ENCODE peak calls at places on chromosomes 16 and 17, in ten cellular contexts. X is suprapubic skin; I is left lung; Z is CD4-positive, alpha-beta memory T cell; K is IMR-90; B is esophagus squamous epithelium; G is heart left ventricle; Y is adrenal gland; U is Peyer's patch; A is lower lobe of right lung. D is an unnamed sample.

GRCh38 chr17:57114085-57114673 is 29.1 kb downstream of the AKAP1 start:
- DNase-seq in U (peak; percentile 86), A (no peak), K (peak; percentile 6), X (peak; percentile 74), G (no peak), I (no peak), B (no peak), Z (peak; percentile 35), Y (peak; percentile 60), D (no peak)

GRCh38 chr16:66262253-66263167 is 104.0 kb upstream of the CDH5 start:
- DNase-seq in U (no peak), I (peak; percentile 57), B (no peak), Y (no peak), X (no peak), K (peak; percentile 57), G (no peak), Z (no peak), A (no peak), D (no peak)

GRCh38 chr17:51442112-51442865 is 181.9 kb downstream of the UTP18 start:
- DNase-seq in U (no peak), G (no peak), B (no peak), K (no peak), Y (no peak), A (no peak), X (no peak), I (no peak), Z (no peak), D (no peak)

GRCh38 chr16:22787456-22788189 is 26.3 kb upstream of the HS3ST2 start:
- DNase-seq in B (no peak), G (no peak), Z (no peak), X (no peak), K (peak; percentile 2), A (no peak), U (no peak), Y (no peak), I (no peak), D (no peak)

GRCh38 chr17:49409066-49409465 is 5.6 kb downstream of the PHB1 start:
- DNase-seq in I (no peak), A (no peak), Z (no peak), K (no peak), Y (no peak), G (no peak), X (peak; percentile 37), U (no peak), B (no peak), D (no peak)

GRCh38 chr16:68357923-68358322 is 47.1 kb downstream of the PRMT7 start:
- DNase-seq in B (no peak), I (no peak), A (no peak), G (no peak), Z (no peak), X (no peak), Y (peak; percentile 74), K (no peak), U (no peak), D (no peak)

GRCh38 chr17:51000835-51001638 is 119.6 kb downstream of the SPAG9 start:
- DNase-seq in I (no peak), A (no peak), B (no peak), K (peak; percentile 78), G (no peak), Z (peak; percentile 68), U (no peak), Y (peak; percentile 48), X (no peak), D (no peak)

GRCh38 chr17:10815318-10815717 is 11.4 kb upstream of the TMEM238L start:
- DNase-seq in K (no peak), U (peak; percentile 74), Y (no peak), G (no peak), I (no peak), X (no peak), A (no peak), Z (no peak), B (no peak), D (no peak)

GRCh38 chr16:85231959-85232358 is 119.7 kb upstream of the CIBAR2 start:
- DNase-seq in X (no peak), K (no peak), Y (no peak), G (no peak), Z (no peak), U (no peak), A (no peak), B (no peak), I (no peak), D (no peak)

GRCh38 chr16:50386139-50386538 is 17.4 kb upstream of the BRD7 start:
- DNase-seq in A (no peak), G (no peak), Y (no peak), U (no peak), X (no peak), Z (no peak), I (no peak), K (no peak), B (no peak), D (no peak)

GRCh38 chr16:1612320-1613111 is at the start of gene CRAMP1:
- DNase-seq in Y (peak; percentile 34), U (peak; percentile 54), G (peak; percentile 70), I (peak; percentile 36), Z (peak; percentile 15), X (peak; percentile 72), K (no peak), A (no peak), B (no peak), D (no peak)

DNA sequence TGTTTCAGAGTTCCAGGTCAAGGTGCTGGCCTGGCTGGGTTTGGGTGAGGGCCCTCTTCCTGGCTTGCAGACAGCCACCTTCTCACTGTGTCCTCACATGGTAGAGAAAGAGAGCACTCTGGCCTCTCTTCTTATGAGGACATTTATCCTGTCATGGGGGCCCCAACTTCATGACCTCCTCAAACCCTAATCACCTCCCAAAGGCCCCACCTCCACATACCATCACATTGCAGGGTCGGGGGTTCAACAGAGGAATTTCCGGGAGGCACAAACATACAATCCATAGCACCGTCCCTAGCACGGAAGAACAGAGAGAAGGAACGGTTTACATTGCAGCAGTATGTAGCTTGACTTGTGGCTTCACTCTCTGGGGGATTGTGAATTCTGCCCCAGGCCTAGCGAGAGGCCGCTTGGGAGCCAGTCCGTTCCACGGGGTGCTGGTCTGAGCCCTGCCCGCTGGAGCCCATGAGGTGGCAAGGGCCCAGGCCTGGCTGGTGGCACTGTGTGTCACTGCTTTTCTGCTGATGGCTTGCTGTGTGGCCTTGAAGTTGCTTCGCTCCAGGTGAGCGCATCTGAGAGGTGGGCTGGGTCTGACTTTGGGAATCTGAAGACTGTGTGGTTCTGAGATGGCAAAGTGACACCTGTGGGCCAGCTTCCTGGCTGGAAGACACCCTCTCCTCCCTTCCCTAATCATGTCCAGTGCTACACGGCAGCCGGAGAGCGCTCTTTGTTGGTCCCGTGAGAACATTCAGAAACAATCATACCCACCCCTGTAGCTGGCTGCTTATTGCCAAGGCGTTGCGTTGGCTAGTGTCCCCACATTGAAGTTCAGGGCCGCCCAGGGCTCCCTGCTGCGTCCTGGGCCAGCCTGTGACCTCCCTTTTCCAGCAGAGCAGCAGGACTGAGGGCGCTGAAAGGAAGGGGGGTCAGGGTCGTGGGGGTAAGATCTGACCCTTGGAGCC is 98.3 kb downstream of the CMIP start:
- DNase-seq in Z (no peak), B (no peak), X (no peak), K (no peak), Y (peak; percentile 75), A (peak; percentile 36), G (no peak), I (no peak), U (no peak), D (peak; percentile 56)
- H3K27ac ChIP-seq in Z (no peak overlapping the region), B (no peak overlapping the region), X (no peak overlapping the region), K (peak overlapping the region; percentile 67), Y (peak overlapping the region; percentile 28), A (peak overlapping the region; percentile 3), G (no peak overlapping the region), I (peak overlapping the region; percentile 37), U (no peak overlapping the region), D (peak overlapping the region; percentile 24)

GRCh38 chr17:77926967-77927366 is 31.5 kb upstream of the TNRC6C start:
- DNase-seq in B (no peak), K (no peak), X (no peak), U (no peak), I (no peak), Y (no peak), G (no peak), Z (no peak), A (no peak), D (no peak)

GRCh38 chr17:77927777-77928518 is 30.6 kb upstream of the TNRC6C start:
- DNase-seq in X (no peak), A (no peak), I (no peak), Z (no peak), G (no peak), K (no peak), Y (no peak), B (no peak), U (no peak), D (no peak)

GRCh38 chr17:77929180-77929564 is 29.3 kb upstream of the TNRC6C start:
- DNase-seq in A (no peak), Y (no peak), X (no peak), K (no peak), U (no peak), I (no peak), G (no peak), B (no peak), Z (no peak), D (no peak)

GRCh38 chr17:77929871-77930436 is 28.5 kb upstream of the TNRC6C start:
- DNase-seq in K (no peak), U (no peak), Y (no peak), X (no peak), I (no peak), A (no peak), B (no peak), Z (no peak), G (no peak), D (no peak)

DNA sequence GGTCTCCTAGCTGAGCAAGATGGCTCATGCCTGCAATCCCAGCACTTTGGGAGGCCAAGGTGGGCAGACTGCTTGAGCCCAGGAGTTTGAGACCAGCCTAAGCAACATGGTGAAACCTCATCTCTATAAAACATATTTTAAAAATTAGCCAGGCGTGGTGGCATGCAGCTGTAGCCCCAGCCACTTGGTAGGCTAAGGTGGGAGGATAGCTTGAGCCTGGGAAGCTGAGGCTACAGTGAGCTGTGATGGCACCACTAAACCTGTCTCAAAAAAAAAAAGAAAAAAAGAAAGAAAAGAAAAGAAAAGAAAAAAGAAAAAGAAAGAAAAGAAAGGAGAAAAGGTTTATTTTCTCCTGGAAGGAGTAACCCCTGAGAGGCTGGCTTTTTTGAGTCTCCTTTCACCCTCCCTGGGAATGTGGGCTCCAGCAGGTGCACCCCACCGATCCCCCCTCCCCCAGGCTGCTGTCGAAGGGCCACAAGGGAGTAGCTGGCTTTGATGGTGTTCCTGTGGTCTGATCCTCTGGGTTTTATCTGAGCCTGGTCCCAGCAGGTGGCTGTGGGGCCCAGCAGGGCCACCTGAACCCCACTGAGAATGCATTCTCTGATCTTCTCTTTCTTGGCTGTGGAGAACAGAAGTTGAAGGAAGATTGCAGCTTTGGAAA is 29.9 kb upstream of the TNRC6C start:
- DNase-seq in U (no peak), G (no peak), Z (no peak), I (no peak), Y (no peak), A (no peak), K (no peak), X (no peak), B (no peak), D (no peak)
- H3K27me3 ChIP-seq in U (no peaks in the 10 kb centered on the region), G (no peaks in the 10 kb centered on the region), Z (no peaks in the 10 kb centered on the region), I (peaks cover 87% of the 10 kb centered on the region), Y (peaks cover 17% of the 10 kb centered on the region), A (peaks cover 36% of the 10 kb centered on the region), K (peaks cover 58% of the 10 kb centered on the region), X (peaks cover 36% of the 10 kb centered on the region), B (no peaks in the 10 kb centered on the region), D (peaks cover 16% of the 10 kb centered on the region)

GRCh38 chr17:61398721-61399130 is 917 bp upstream of the TBX2 start:
- DNase-seq in B (no peak), X (no peak), U (no peak), K (peak; percentile 28), A (no peak), G (peak; percentile 28), Y (no peak), Z (no peak), I (no peak), D (no peak)
- H3K4me1 ChIP-seq in B (peaks cover 78% of the 10 kb centered on the region), X (peaks cover 60% of the 10 kb centered on the region), U (peaks cover 6% of the 10 kb centered on the region), K (peaks cover 22% of the 10 kb centered on the region), A (peaks cover 46% of the 10 kb centered on the region), G (peaks cover 31% of the 10 kb centered on the region), Y (peaks cover 24% of the 10 kb centered on the region), Z (peaks cover 45% of the 10 kb centered on the region), I (peaks cover 7% of the 10 kb centered on the region), D (peaks cover 16% of the 10 kb centered on the region)

GRCh38 chr17:6496636-6497441 is 52.6 kb downstream of the PIMREG start:
- DNase-seq in I (no peak), X (peak; percentile 24), G (no peak), K (no peak), Y (no peak), B (no peak), Z (no peak), U (peak; percentile 25), A (peak; percentile 13), D (peak; percentile 36)
- H3K27ac ChIP-seq in I (no peak overlapping the region), X (no peak overlapping the region), G (no peak overlapping the region), K (no peak overlapping the region), Y (no peak overlapping the region), B (no peak overlapping the region), Z (no peak overlapping the region), U (no peak overlapping the region), A (no peak overlapping the region), D (no peak overlapping the region)

D was measured in upper lobe of right lung.